ENCODE peak calls at places on chromosomes 3 and 15, in four cellular contexts. O is GM12878, Z is K562, I is GM12891. Y is an unnamed sample.
A peak's percentile ranks its signal among the peaks of the same experiment; 100 is the strongest.

GRCh38 chr15:80497221-80497620 is 93.0 kb downstream of the ARNT2 start:
- DNase-seq in O (no peak), Z (no peak), I (no peak), Y (no peak)

GRCh38 chr15:74399511-74400312 is 32.3 kb upstream of the CYP11A1 start:
- DNase-seq in O (no peak), Z (no peak), I (no peak), Y (no peak)

GRCh38 chr3:49930922-49931321 is 1.3 kb upstream of the MON1A start:
- DNase-seq in O (no peak), Z (peak; percentile 66), I (no peak), Y (no peak)

GRCh38 chr15:43105077-43105769 is 615 bp downstream of the UBR1 start:
- DNase-seq in O (no peak), Z (peak; percentile 44), I (no peak), Y (no peak)

GRCh38 chr3:39211332-39212130 is 19.1 kb upstream of the XIRP1 start:
- DNase-seq in O (no peak), Z (no peak), I (no peak), Y (no peak)

GRCh38 chr15:70137975-70138374 is 40.3 kb upstream of the TLE3 start:
- DNase-seq in O (no peak), Z (no peak), I (no peak), Y (no peak)

GRCh38 chr15:94029495-94029894 is 201.9 kb upstream of the MCTP2 start:
- DNase-seq in O (no peak), Z (no peak), I (no peak), Y (no peak)

GRCh38 chr15:78527325-78527724 is 12.9 kb upstream of the PSMA4 start:
- DNase-seq in O (no peak), Z (no peak), I (no peak), Y (no peak)

GRCh38 chr3:37987751-37988179 is 2.8 kb upstream of the VILL start:
- DNase-seq in O (no peak), Z (no peak), I (no peak), Y (peak; percentile 75)

GRCh38 chr3:31008986-31009385 is 114.5 kb upstream of the GADL1 start:
- DNase-seq in O (no peak), Z (no peak), I (no peak), Y (no peak)

GRCh38 chr3:188170461-188171459 is 16.8 kb downstream of the LPP start:
- DNase-seq in O (no peak), Z (no peak), I (no peak), Y (no peak)

GRCh38 chr3:14791343-14791945 is 27.3 kb upstream of the FGD5 start:
- DNase-seq in O (no peak), Z (peak; percentile 83), I (peak; percentile 65), Y (peak; percentile 53)

GRCh38 chr15:81072551-81072950 is 61.5 kb upstream of the CFAP161 start:
- DNase-seq in O (no peak), Z (no peak), I (no peak), Y (no peak)

GRCh38 chr3:122299872-122300460 is 25.1 kb upstream of the CSTA start:
- DNase-seq in O (no peak), Z (peak; percentile 26), I (no peak), Y (peak; percentile 60)

GRCh38 chr15:100663066-100663465 is 60.7 kb downstream of the ASB7 start:
- DNase-seq in O (no peak), Z (peak; percentile 50), I (no peak), Y (no peak)

GRCh38 chr15:22811640-22812039 is 25.2 kb downstream of the NIPA1 start:
- DNase-seq in O (no peak), Z (no peak), I (no peak), Y (peak; percentile 71)

GRCh38 chr3:5304789-5305680 is 117.5 kb downstream of the EDEM1 start:
- DNase-seq in O (no peak), Z (peak; percentile 56), I (peak; percentile 10), Y (peak; percentile 53)

GRCh38 chr3:117184574-117184973 is 475.0 kb downstream of the TUSC7 start:
- DNase-seq in O (no peak), Z (no peak), I (no peak), Y (no peak)

GRCh38 chr3:100089802-100090668 is 24.3 kb downstream of the FILIP1L start:
- DNase-seq in O (no peak), Z (peak; percentile 55), I (no peak), Y (no peak)

GRCh38 chr3:159884661-159885402 is 103.8 kb upstream of the IL12A start:
- DNase-seq in O (no peak), Z (peak; percentile 18), I (peak; percentile 17), Y (no peak)

GRCh38 chr3:76107935-76108570 is 322.7 kb upstream of the ZNF717 start:
- DNase-seq in O (no peak), Z (peak; percentile 2), I (no peak), Y (peak; percentile 6)

GRCh38 chr3:168828943-168829342 is 733.2 kb upstream of the GOLIM4 start:
- DNase-seq in O (no peak), Z (no peak), I (no peak), Y (no peak)

GRCh38 chr3:78430741-78431140 is 1337.1 kb downstream of the ROBO1 start:
- DNase-seq in O (no peak), Z (no peak), I (no peak), Y (no peak)

GRCh38 chr15:35545316-35545824 is 595 bp downstream of the DPH6 start:
- DNase-seq in O (peak; percentile 16), Z (peak; percentile 49), I (peak; percentile 1), Y (no peak)

DNA sequence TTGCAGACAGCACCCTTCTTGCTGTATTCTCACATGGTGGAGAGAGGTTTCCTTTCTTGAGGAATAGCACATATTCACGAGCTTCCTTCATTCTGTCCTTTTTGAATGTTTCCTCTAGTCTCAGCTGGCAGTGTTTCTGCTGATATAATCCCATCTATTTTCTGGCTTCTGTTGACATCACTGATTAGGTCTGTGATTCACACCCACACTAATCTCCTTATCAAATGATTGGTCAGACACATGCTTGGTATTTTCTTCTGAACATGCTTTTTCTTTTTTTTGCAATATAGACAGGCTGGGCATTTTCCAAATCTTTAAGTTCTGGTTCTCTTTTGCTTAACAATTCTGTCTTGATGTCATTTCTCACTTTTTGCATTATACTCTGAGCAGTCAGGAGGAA is 65.4 kb downstream of the OXSM start:
- DNase-seq in O (no peak), Z (no peak), I (no peak), Y (no peak)
- TF ChIP-seq SPI1 in O (no peak), Z (no peak), I (no peak), Y (no peak)

GRCh38 chr3:42605550-42606173 is 5.2 kb downstream of the NKTR start:
- DNase-seq in O (no peak), Z (peak; percentile 72), I (no peak), Y (no peak)

GRCh38 chr3:42601898-42602581 is 1.6 kb downstream of the NKTR start:
- DNase-seq in O (no peak), Z (no peak), I (no peak), Y (no peak)

GRCh38 chr3:42600111-42600957 is at the start of gene NKTR:
- DNase-seq in O (peak; percentile 98), Z (peak; percentile 99), I (peak; percentile 79), Y (peak; percentile 99)

GRCh38 chr3:42602961-42603360 is 2.5 kb downstream of the NKTR start:
- DNase-seq in O (no peak), Z (no peak), I (no peak), Y (no peak)

GRCh38 chr3:42600958-42601675 is 631 bp downstream of the NKTR start:
- DNase-seq in O (no peak), Z (peak; percentile 60), I (peak; percentile 14), Y (peak; percentile 60)
- TF ChIP-seq SPI1 in O (no peak), Z (no peak), I (no peak), Y (no peak)

GRCh38 chr15:90232196-90232595 is 1.5 kb downstream of the CIB1 start:
- DNase-seq in O (no peak), Z (no peak), I (no peak), Y (no peak)

GRCh38 chr15:90234519-90234988 is 545 bp downstream of the GDPGP1 start:
- DNase-seq in O (no peak), Z (no peak), I (no peak), Y (no peak)

GRCh38 chr15:90233701-90234518 is at the start of the genes CIB1 and GDPGP1:
- DNase-seq in O (peak; percentile 71), Z (peak; percentile 98), I (peak; percentile 98), Y (peak; percentile 98)

GRCh38 chr15:90231028-90232017 is 2.4 kb downstream of the CIB1 start:
- DNase-seq in O (peak; percentile 32), Z (no peak), I (peak; percentile 80), Y (peak; percentile 91)

DNA sequence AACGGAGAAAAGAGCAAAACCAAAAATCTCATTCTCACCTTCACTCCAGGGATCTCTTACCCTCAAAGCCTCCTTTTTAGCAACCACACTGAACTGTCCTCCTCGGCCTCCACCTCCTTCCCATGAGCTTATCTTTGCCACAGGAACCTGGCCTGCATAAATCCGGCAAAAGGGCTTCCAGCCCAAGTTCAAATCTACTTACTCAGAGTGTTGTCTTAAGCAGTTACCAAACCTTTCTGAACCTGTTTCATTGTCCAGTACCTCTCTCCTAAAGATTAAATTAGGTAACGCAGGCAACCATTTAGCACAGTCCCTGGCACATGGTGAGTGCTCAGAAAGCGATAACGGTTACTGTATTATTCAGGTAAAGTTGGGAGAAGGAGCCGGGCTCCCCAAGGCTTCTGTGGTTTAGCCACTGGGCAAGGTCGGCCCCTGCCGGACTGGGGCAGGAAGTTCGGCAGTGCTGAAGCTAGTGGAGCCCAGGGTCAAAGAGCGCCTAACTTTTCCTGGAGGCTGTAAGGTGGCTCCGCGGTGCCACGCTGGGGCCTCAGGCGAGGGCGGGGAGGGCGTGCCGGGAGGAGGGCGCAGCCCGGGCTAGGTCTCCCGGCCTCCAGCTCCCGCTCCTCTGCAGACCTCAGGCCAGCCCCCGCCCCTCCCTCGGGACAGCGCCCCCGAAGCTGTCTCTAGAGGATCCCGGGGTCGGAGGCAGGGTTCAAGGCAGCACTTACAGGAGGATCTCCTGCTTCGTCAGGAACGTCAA is 620 bp downstream of the CIB1 start:
- DNase-seq in O (no peak), Z (peak; percentile 63), I (no peak), Y (peak; percentile 65)
- TF ChIP-seq SPI1 in O (no peak), Z (no peak), I (no peak), Y (no peak)

GRCh38 chr3:77407454-77407853 is 367.6 kb downstream of the ROBO2 start:
- DNase-seq in O (no peak), Z (no peak), I (no peak), Y (no peak)
- TF ChIP-seq SPI1 in O (no peak), Z (no peak), I (no peak), Y (no peak)

GRCh38 chr3:63611382-63611781 is 41.1 kb upstream of the SNTN start:
- DNase-seq in O (no peak), Z (no peak), I (no peak), Y (no peak)
- TF ChIP-seq SPI1 in O (no peak), Z (no peak), I (no peak), Y (no peak)

GRCh38 chr15:40106203-40107161 is 2.2 kb downstream of the BMF start:
- DNase-seq in O (peak; percentile 83), Z (peak; percentile 87), I (no peak), Y (peak; percentile 85)
- TF ChIP-seq SPI1 in O (peak; percentile 85), Z (peak; percentile 32), I (peak; percentile 91), Y (peak; percentile 56)

GRCh38 chr3:194632211-194632982 is 822 bp downstream of the TMEM44 start:
- DNase-seq in O (no peak), Z (peak; percentile 58), I (no peak), Y (no peak)
- TF ChIP-seq SPI1 in O (no peak), Z (no peak), I (no peak), Y (no peak)

Y was measured in HL-60.